ENCODE peak calls at places on chromosomes 7 and 10, in four cellular contexts. U is kidney glomerular epithelial cell, H is fibroblast of lung, S is fibroblast of villous mesenchyme. O is an unnamed sample.

GRCh38 chr7:158676171-158676840 is 28.3 kb downstream of the NCAPG2 start:
- DNase-seq in U (no peak), H (peak), S (peak), O (no peak)

GRCh38 chr10:21975378-21975990 is 28.0 kb downstream of the DNAJC1 start:
- DNase-seq in U (no peak), H (no peak), S (no peak), O (peak)

GRCh38 chr7:150936018-150936417 is 42.1 kb downstream of the KCNH2 start:
- DNase-seq in U (no peak), H (no peak), S (no peak), O (no peak)

GRCh38 chr7:137990251-137990901 is 11.5 kb downstream of the CREB3L2 start:
- DNase-seq in U (peak), H (peak), S (peak), O (no peak)

GRCh38 chr10:101535949-101536348 is 52.1 kb downstream of the POLL start:
- DNase-seq in U (no peak), H (no peak), S (no peak), O (no peak)

GRCh38 chr10:44415121-44415520 is 30.2 kb upstream of the CXCL12 start:
- DNase-seq in U (no peak), H (no peak), S (peak), O (no peak)

GRCh38 chr7:7266257-7266656 is 83.9 kb downstream of the C1GALT1 start:
- DNase-seq in U (no peak), H (no peak), S (no peak), O (no peak)

GRCh38 chr10:87635498-87636312 is 24.0 kb upstream of the PAPSS2 start:
- DNase-seq in U (peak), H (peak), S (peak), O (no peak)

GRCh38 chr7:152568972-152569371 is 107.0 kb downstream of the XRCC2 start:
- DNase-seq in U (no peak), H (no peak), S (no peak), O (no peak)

GRCh38 chr7:83936056-83936703 is 258.4 kb downstream of the SEMA3A start:
- DNase-seq in U (peak), H (peak), S (peak), O (peak)

GRCh38 chr7:148901178-148901577 is 17.1 kb upstream of the EZH2 start:
- DNase-seq in U (no peak), H (no peak), S (no peak), O (no peak)

GRCh38 chr7:17009007-17009719 is 127.4 kb upstream of the AGR3 start:
- DNase-seq in U (no peak), H (peak), S (peak), O (no peak)

GRCh38 chr10:128064615-128065580 is 61.3 kb downstream of the MKI67 start:
- DNase-seq in U (peak), H (peak), S (peak), O (no peak)

GRCh38 chr7:103573479-103574058 is 127.6 kb upstream of the SLC26A5 start:
- DNase-seq in U (peak), H (peak), S (peak), O (peak)

GRCh38 chr7:24653316-24654085 is 80.2 kb downstream of the PALS2 start:
- DNase-seq in U (no peak), H (no peak), S (no peak), O (no peak)

GRCh38 chr10:131700032-131700431 is 200.8 kb upstream of the PPP2R2D start:
- DNase-seq in U (no peak), H (no peak), S (no peak), O (no peak)

GRCh38 chr10:17831326-17831725 is 22.2 kb downstream of the MRC1 start:
- DNase-seq in U (no peak), H (no peak), S (no peak), O (no peak)

GRCh38 chr7:26183545-26184282 is 16.8 kb downstream of the HNRNPA2B1 start:
- DNase-seq in U (no peak), H (no peak), S (no peak), O (no peak)

GRCh38 chr10:76298329-76298728 is 866.9 kb downstream of the LRMDA start:
- DNase-seq in U (no peak), H (no peak), S (no peak), O (no peak)

GRCh38 chr10:27699778-27700177 is 45.8 kb downstream of the MKX start:
- DNase-seq in U (no peak), H (peak), S (no peak), O (no peak)

GRCh38 chr7:101856488-101857357 is 39.3 kb downstream of the CUX1 start:
- DNase-seq in U (peak), H (peak), S (peak), O (no peak)

GRCh38 chr7:101953248-101953819 is 135.9 kb downstream of the CUX1 start:
- DNase-seq in U (no peak), H (peak), S (peak), O (no peak)

GRCh38 chr7:102119213-102119651 is 167.4 kb upstream of the SH2B2 start:
- DNase-seq in U (no peak), H (peak), S (peak), O (no peak)

GRCh38 chr7:43536773-43537172 is 46.1 kb upstream of the STK17A start:
- DNase-seq in U (no peak), H (no peak), S (no peak), O (no peak)

GRCh38 chr10:131112691-131113090 is 198.8 kb downstream of the TCERG1L start:
- DNase-seq in U (no peak), H (no peak), S (no peak), O (no peak)

GRCh38 chr7:95921543-95921942 is 149.2 kb downstream of the DYNC1I1 start:
- DNase-seq in U (no peak), H (peak), S (no peak), O (peak)

GRCh38 chr10:106836923-106837322 is 327.6 kb downstream of the SORCS1 start:
- DNase-seq in U (no peak), H (no peak), S (no peak), O (no peak)

GRCh38 chr10:109866995-109867635 is 56.2 kb downstream of the XPNPEP1 start:
- DNase-seq in U (peak), H (no peak), S (no peak), O (no peak)

GRCh38 chr10:96285331-96285752 is 14.0 kb upstream of the BLNK start:
- DNase-seq in U (no peak), H (no peak), S (no peak), O (no peak)

GRCh38 chr10:125468273-125468672 is 214.7 kb downstream of the TEX36 start:
- DNase-seq in U (no peak), H (no peak), S (no peak), O (no peak)

O was measured in NCI-H1930.